ENCODE peak calls at places on chromosomes 1 and 21, in four cellular contexts. W is A549, M is H1, F is IMR-90. H is an unnamed sample.

GRCh38 chr1:91170571-91170970 is 148.7 kb upstream of the ZNF644 start:
- DNase-seq in F (no peak), W (no peak), M (no peak), H (no peak)

GRCh38 chr1:212211371-212211770 is 73.8 kb upstream of the PPP2R5A start:
- DNase-seq in F (no peak), M (no peak), W (no peak), H (no peak)

GRCh38 chr1:1019122-1019999 is 559 bp upstream of the AGRN start:
- DNase-seq in F (peak), M (no peak), W (peak), H (no peak)

GRCh38 chr1:110903853-110904500 is 31.0 kb downstream of the CD53 start:
- DNase-seq in M (no peak), W (no peak), F (no peak), H (no peak)

GRCh38 chr1:91736999-91737615 is 148.8 kb downstream of the TGFBR3 start:
- DNase-seq in F (peak), W (peak), M (peak), H (no peak)

GRCh38 chr21:36773111-36773510 is 74.2 kb downstream of the SIM2 start:
- DNase-seq in F (peak), M (no peak), W (peak), H (no peak)

GRCh38 chr21:44537930-44538911 is 1.8 kb downstream of the KRTAP10-1 start:
- DNase-seq in M (no peak), W (no peak), F (no peak), H (no peak)

GRCh38 chr1:235075121-235075954 is 53.3 kb downstream of the TOMM20 start:
- DNase-seq in M (no peak), F (peak), W (peak), H (no peak)

GRCh38 chr1:999797-1000356 is at the start of gene HES4:
- DNase-seq in F (peak), M (no peak), W (peak), H (no peak)

GRCh38 chr1:5565726-5566125 is 426.5 kb downstream of the NPHP4 start:
- DNase-seq in W (no peak), F (no peak), M (no peak), H (no peak)

GRCh38 chr1:23403038-23403336 is 21.6 kb downstream of the TCEA3 start:
- DNase-seq in W (peak), F (peak), M (no peak), H (no peak)

GRCh38 chr1:115828101-115829022 is 12.6 kb downstream of the NHLH2 start:
- DNase-seq in W (no peak), M (no peak), F (peak), H (no peak)

GRCh38 chr1:173095632-173096031 is 44.9 kb upstream of the TNFSF18 start:
- DNase-seq in W (no peak), M (no peak), F (peak), H (no peak)

GRCh38 chr1:112708002-112708448 is 1.1 kb upstream of the RHOC start:
- DNase-seq in M (no peak), F (no peak), W (no peak), H (no peak)

GRCh38 chr21:24280591-24280990 is 1326.7 kb downstream of the MRPL39 start:
- DNase-seq in M (no peak), F (peak), W (no peak), H (no peak)

GRCh38 chr1:228317411-228317828 is 89.2 kb downstream of the TRIM11 start:
- DNase-seq in M (no peak), F (no peak), W (no peak), H (no peak)
- TF ChIP-seq CTCF in M (no peak), F (no peak), W (no peak), H (no peak)

GRCh38 chr1:2525524-2525895 is 886 bp downstream of the PANK4 start:
- DNase-seq in W (no peak), M (no peak), F (no peak), H (no peak)

GRCh38 chr1:2527553-2527860 is 1.1 kb upstream of the PANK4 start:
- DNase-seq in W (no peak), M (no peak), F (no peak), H (no peak)

GRCh38 chr1:2526824-2527552 is 592 bp upstream of the PANK4 start:
- DNase-seq in M (no peak), F (peak), W (no peak), H (no peak)

GRCh38 chr1:2528016-2528415 is 1.6 kb upstream of the PANK4 start:
- DNase-seq in F (no peak), M (no peak), W (no peak), H (no peak)

DNA sequence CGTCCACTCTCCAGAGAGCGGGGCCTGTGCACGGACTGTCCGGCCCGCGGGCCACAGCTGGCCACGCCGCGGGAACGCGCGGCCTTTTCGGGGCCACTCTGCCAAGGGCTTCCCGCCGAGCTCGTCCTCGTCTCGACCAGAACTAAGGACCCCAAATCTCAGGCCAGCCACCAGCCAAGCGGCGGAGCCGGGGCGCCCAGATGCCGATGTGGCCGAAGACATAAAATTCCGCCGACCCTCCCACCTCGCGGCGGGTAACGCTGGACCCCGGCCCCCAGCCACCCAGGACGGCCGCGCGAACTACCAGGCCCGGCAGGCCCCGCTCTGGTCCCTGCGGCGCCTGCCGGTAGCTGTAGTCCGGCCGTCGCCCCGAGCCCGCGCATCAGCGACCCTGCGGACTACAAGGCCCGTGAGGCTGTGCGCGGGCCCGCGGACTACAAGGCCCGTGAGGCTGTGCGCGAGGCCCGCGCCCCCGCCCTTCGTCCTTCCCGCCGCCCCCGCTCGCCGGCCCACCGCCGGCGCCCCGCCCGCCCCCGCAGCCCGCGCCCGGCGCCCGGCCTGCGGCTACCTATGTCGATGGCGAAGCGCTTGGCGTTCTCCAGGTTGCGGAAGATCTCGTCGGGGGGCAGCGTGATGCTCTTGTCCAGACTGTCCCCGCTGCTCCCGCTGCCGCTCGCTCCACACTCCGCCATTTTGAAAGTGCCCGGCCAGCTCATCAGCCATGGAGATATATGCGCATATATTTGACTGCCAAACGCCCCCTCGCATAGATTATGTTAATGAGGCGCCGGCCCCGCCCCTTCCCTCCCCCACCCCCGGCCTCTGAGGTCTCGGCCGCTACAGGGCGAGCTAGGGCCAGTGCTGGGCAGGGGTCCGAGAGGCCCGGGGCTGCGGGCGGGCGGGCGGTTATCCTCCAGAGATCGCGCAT is at the start of gene PANK4:
- DNase-seq in M (peak), F (peak), W (peak), H (peak)
- TF ChIP-seq POLR2A in M (peak), F (peak), W (peak), H (no peak)

DNA sequence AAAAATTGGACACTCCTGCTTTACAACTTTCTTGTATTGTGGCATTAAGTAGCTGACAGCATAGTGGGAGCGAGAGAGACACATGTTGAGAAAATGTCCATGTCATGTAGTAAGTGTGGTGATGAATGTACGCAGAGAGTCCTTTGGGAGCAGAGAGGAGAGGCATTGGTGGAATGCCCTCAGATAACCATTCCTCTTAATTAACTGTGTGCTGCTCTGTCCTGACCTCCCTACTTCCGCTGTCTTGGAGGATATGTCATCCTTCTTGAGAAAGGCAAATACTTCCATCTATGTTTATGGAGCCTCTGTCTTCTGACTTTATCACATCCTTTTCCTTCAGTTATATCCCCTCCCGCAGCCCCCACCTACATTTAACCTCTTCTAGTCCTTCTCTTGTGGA is 38.4 kb downstream of the F3 start:
- DNase-seq in W (no peak), M (no peak), F (no peak), H (no peak)
- H3K4me3 ChIP-seq in W (no peak), M (no peak), F (no peak), H (no peak)

GRCh38 chr1:156682166-156682890 is 5.1 kb upstream of the NES start:
- DNase-seq in M (no peak), F (no peak), W (no peak), H (no peak)

GRCh38 chr1:156680056-156680455 is 2.8 kb upstream of the NES start:
- DNase-seq in W (no peak), F (no peak), M (no peak), H (no peak)

GRCh38 chr1:156681196-156681595 is 4.0 kb upstream of the NES start:
- DNase-seq in W (no peak), F (no peak), M (no peak), H (no peak)

GRCh38 chr1:156689035-156689959 is 12.1 kb upstream of the NES start:
- DNase-seq in M (no peak), F (peak), W (peak), H (no peak)

DNA sequence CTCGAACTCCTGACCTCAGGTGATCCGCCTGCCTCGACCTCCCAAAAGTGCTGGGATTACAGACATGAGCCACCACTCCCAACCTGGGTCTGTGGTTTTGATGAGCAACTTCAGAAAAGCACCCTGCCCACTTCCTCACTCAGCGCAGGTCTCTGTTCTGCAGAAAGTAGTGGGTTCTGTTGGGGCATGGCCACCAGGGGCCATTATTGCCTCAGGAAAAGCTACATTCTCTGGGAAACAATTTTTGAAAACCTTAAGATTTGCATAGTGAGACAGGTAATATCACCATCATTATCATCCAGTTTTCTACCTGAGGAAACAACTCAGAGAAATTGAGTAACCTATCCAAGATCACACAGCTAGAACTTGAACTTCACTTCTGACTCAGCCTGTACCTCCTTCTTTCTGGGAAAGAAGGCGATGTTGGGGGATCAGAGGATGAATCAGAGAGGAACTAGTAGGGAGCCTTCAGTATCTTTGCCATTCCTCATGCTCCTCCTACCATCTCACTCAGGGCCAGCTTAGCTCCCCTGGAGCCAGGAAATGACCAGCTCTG is 7.1 kb upstream of the NES start:
- DNase-seq in W (no peak), M (no peak), F (peak), H (no peak)
- TF ChIP-seq CTCF in W (no peak), M (no peak), F (no peak), H (no peak)

DNA sequence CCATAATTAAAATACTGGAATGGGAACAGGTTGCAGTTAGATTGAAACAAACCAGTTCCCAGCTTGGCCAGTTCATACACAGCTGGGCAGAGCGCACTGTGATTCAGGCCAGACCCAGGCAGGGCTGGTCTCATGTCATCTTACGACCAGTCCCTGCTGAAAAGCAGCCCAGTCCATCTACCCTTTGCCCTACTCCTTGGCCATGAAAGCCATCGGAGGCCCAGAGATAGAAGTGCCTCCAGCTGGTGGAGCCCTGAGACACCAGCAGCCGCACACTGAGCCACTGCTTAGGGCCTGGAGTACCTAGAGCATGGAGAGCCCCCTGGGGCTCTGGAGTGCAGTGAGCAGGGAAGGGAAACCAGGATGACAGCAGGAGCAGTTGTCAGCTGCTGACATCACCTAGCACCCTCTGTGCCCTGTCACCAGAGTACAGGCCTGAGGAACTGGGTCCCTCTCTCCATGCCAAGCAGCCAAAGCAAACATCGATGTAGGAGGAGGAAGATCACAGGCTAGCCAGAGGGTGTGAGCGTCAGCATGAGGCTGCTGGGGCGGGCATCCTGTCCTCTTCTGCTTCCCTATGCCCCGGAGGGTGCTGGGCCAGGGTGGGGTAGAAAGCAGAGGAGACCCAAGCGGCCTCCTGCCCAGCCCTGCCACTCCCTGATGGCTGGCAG is 34.2 kb upstream of the TMEM125 start:
- DNase-seq in M (no peak), F (no peak), W (no peak), H (no peak)
- TF ChIP-seq POLR2A in M (no peak), F (no peak), W (no peak), H (no peak)

DNA sequence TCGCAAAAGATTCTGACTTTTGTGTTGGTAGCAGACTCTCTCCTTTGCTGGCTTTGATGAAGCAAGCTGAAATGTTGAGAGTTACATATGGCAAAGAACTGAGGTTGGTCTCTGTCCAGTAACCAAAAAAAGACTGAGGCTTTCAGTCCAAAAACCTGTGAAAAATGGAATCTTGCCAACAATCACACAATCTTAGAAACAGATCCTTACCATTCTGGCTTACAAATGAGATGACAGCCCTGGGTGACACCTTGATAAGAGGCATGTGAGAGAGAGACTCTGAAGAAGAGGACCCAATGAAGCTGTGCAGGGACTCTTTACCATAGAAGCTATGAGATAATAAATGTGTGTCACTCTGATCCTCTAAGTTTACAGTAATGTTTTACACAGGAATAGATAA is 251.2 kb downstream of the OLFM3 start:
- DNase-seq in M (no peak), W (no peak), F (no peak), H (no peak)
- H3K4me3 ChIP-seq in M (no peak), W (no peak), F (no peak), H (no peak)

GRCh38 chr21:39445339-39446269 is at the start of gene LCA5L:
- DNase-seq in M (peak), W (peak), F (peak), H (peak)
- TF ChIP-seq CTCF in M (no peak), W (no peak), F (peak), H (peak)

H was measured in esophagus squamous epithelium.